ENCODE peak calls at places on chromosomes 3 and 15, in six cellular contexts. D is ureter; W is CD8-positive, alpha-beta memory T cell; J is non-pigmented ciliary epithelial cell; L is NCI-H1930; V is stimulated activated CD4-positive, alpha-beta T cell treated with anti-CD3 and anti-CD28 coated beads, Interleukin-15, amount 100 ng/mL, for 48 hours. X is an unnamed sample.

GRCh38 chr3:8793242-8793641 is 23.8 kb upstream of the OXTR start:
- DNase-seq in L (no peak), D (no peak), W (no peak), J (no peak), V (no peak), X (no peak)

GRCh38 chr3:193086688-193087087 is 154.3 kb upstream of the PLAAT1 start:
- DNase-seq in L (no peak), V (no peak), D (no peak), J (no peak), W (no peak), X (no peak)

GRCh38 chr3:58386966-58387365 is 46.7 kb downstream of the PDHB start:
- DNase-seq in L (no peak), W (no peak), D (no peak), J (peak; percentile 70), V (no peak), X (no peak)

GRCh38 chr3:104909188-104909587 is 457.5 kb upstream of the ALCAM start:
- DNase-seq in D (no peak), L (peak; percentile 39), W (no peak), V (no peak), J (peak; percentile 69), X (no peak)

GRCh38 chr3:56879453-56880224 is 77.9 kb upstream of the ARHGEF3 start:
- DNase-seq in D (no peak), V (no peak), L (no peak), J (no peak), W (no peak), X (peak; percentile 21)

GRCh38 chr3:70631716-70632307 is 319.4 kb upstream of the MDFIC2 start:
- DNase-seq in W (no peak), L (no peak), D (no peak), J (no peak), V (no peak), X (no peak)

GRCh38 chr3:106157411-106157810 is 288.6 kb upstream of the CBLB start:
- DNase-seq in L (no peak), J (no peak), D (no peak), V (no peak), W (no peak), X (no peak)

GRCh38 chr3:71879089-71879488 is 94.1 kb upstream of the PROK2 start:
- DNase-seq in V (no peak), W (no peak), D (no peak), L (no peak), J (no peak), X (no peak)

GRCh38 chr15:23644829-23645228 is 2.8 kb downstream of the MAGEL2 start:
- DNase-seq in W (no peak), D (no peak), J (no peak), L (no peak), V (no peak), X (no peak)

GRCh38 chr15:79007066-79007465 is 62.2 kb upstream of the CTSH start:
- DNase-seq in D (no peak), V (peak; percentile 13), J (peak; percentile 15), W (no peak), L (no peak), X (peak; percentile 36)

GRCh38 chr3:64422192-64422591 is 196.9 kb upstream of the PRICKLE2 start:
- DNase-seq in J (no peak), V (no peak), L (no peak), D (no peak), W (no peak), X (no peak)

GRCh38 chr3:4231041-4231440 is 72.1 kb upstream of the SETMAR start:
- DNase-seq in W (no peak), L (no peak), D (no peak), V (no peak), J (no peak), X (no peak)

GRCh38 chr3:38039899-38040261 is 872 bp downstream of the DLEC1 start:
- DNase-seq in D (peak; percentile 84), W (peak; percentile 41), J (no peak), V (no peak), L (no peak), X (peak; percentile 45)

GRCh38 chr3:54988302-54989022 is 60.6 kb upstream of the LRTM1 start:
- DNase-seq in D (peak; percentile 46), J (peak; percentile 79), W (no peak), V (no peak), L (no peak), X (no peak)

GRCh38 chr15:25707656-25708365 is 155.3 kb downstream of the ATP10A start:
- DNase-seq in V (no peak), L (no peak), D (no peak), W (no peak), J (no peak), X (no peak)

GRCh38 chr3:129535075-129535474 is 6.6 kb downstream of the RHO start:
- DNase-seq in L (no peak), D (no peak), J (no peak), V (no peak), W (no peak), X (no peak)

GRCh38 chr15:64600794-64601193 is 140.4 kb downstream of the ZNF609 start:
- DNase-seq in J (no peak), D (no peak), W (no peak), L (no peak), V (no peak), X (no peak)

GRCh38 chr3:160921020-160921635 is 165.1 kb downstream of the PPM1L start:
- DNase-seq in W (no peak), L (no peak), V (no peak), J (peak; percentile 13), D (no peak), X (peak; percentile 4)

GRCh38 chr15:59138243-59138642 is 33.3 kb downstream of the CCNB2 start:
- DNase-seq in L (peak; percentile 3), D (no peak), J (no peak), W (peak; percentile 30), V (peak; percentile 42), X (peak; percentile 69)

GRCh38 chr15:96171842-96172241 is 158.7 kb upstream of the NR2F2 start:
- DNase-seq in D (no peak), W (no peak), J (no peak), V (no peak), L (no peak), X (no peak)

GRCh38 chr3:194816748-194817591 is 131.3 kb downstream of the FAM43A start:
- DNase-seq in L (no peak), J (no peak), V (no peak), D (no peak), W (no peak), X (no peak)

GRCh38 chr3:79085166-79085565 is 682.6 kb downstream of the ROBO1 start:
- DNase-seq in V (no peak), J (peak; percentile 26), D (no peak), L (no peak), W (no peak), X (no peak)

GRCh38 chr3:47117803-47118364 is 46.0 kb downstream of the SETD2 start:
- DNase-seq in J (no peak), L (no peak), D (no peak), V (no peak), W (no peak), X (no peak)

GRCh38 chr3:40719660-40720287 is 195.0 kb downstream of the ZNF621 start:
- DNase-seq in V (no peak), J (no peak), W (no peak), L (no peak), D (no peak), X (no peak)

GRCh38 chr3:150300376-150300775 is 107.7 kb upstream of the TSC22D2 start:
- DNase-seq in J (no peak), D (no peak), W (no peak), V (no peak), L (no peak), X (no peak)

GRCh38 chr15:84934942-84935729 is 46.5 kb upstream of the PDE8A start:
- DNase-seq in L (no peak), D (no peak), V (no peak), W (no peak), J (no peak), X (no peak)

GRCh38 chr3:120129718-120130117 is 35.5 kb upstream of the GSK3B start:
- DNase-seq in J (no peak), V (no peak), W (no peak), L (no peak), D (no peak), X (no peak)

GRCh38 chr3:150414273-150414672 is 6.2 kb downstream of the TSC22D2 start:
- DNase-seq in J (no peak), L (no peak), W (no peak), D (no peak), V (no peak), X (no peak)

GRCh38 chr3:64164309-64164708 is 61.0 kb downstream of the PRICKLE2 start:
- DNase-seq in J (no peak), L (no peak), W (no peak), V (no peak), D (no peak), X (no peak)

GRCh38 chr3:161264771-161265343 is 43.7 kb downstream of the NMD3 start:
- DNase-seq in W (no peak), L (no peak), D (no peak), J (no peak), V (no peak), X (no peak)

GRCh38 chr15:61946778-61947177 is 113.5 kb downstream of the VPS13C start:
- DNase-seq in L (no peak), W (no peak), V (no peak), D (no peak), J (no peak), X (no peak)